ENCODE peak calls at places on chromosome 2, in five cellular contexts. U, I, X, R and C are unnamed samples.

GRCh38 chr2:54755641-54756326 is 32.3 kb downstream of the EML6 start:
- DNase-seq in R (no peak), X (no peak), I (no peak), U (no peak), C (no peak)

GRCh38 chr2:191218292-191218898 is 26.8 kb upstream of the MYO1B start:
- DNase-seq in I (no peak), R (no peak), X (peak), U (no peak), C (no peak)

GRCh38 chr2:26493631-26494030 is 15.7 kb upstream of the OTOF start:
- DNase-seq in R (no peak), X (no peak), I (no peak), U (no peak), C (no peak)

GRCh38 chr2:239328306-239329191 is 72.3 kb downstream of the HDAC4 start:
- DNase-seq in R (no peak), X (no peak), I (no peak), U (peak), C (no peak)

GRCh38 chr2:181859123-181859522 is 32.4 kb upstream of the ITPRID2 start:
- DNase-seq in I (no peak), U (no peak), R (no peak), X (no peak), C (no peak)

GRCh38 chr2:185187421-185187820 is 551.2 kb upstream of the FSIP2 start:
- DNase-seq in R (no peak), I (no peak), X (no peak), U (no peak), C (no peak)

GRCh38 chr2:167140767-167141166 is 252.5 kb downstream of the XIRP2 start:
- DNase-seq in U (no peak), X (no peak), R (no peak), I (no peak), C (no peak)

GRCh38 chr2:227812001-227812400 is 1.6 kb upstream of the CCL20 start:
- DNase-seq in R (no peak), X (no peak), I (no peak), U (no peak), C (no peak)

GRCh38 chr2:74002515-74003391 is 18.0 kb downstream of the TET3 start:
- DNase-seq in U (peak), R (peak), X (peak), I (peak), C (peak)

GRCh38 chr2:12637754-12638153 is 79.0 kb upstream of the TRIB2 start:
- DNase-seq in U (no peak), X (no peak), I (no peak), R (no peak), C (no peak)

GRCh38 chr2:128784626-128785306 is 466.1 kb upstream of the HS6ST1 start:
- DNase-seq in X (no peak), R (no peak), U (peak), I (no peak), C (no peak)

GRCh38 chr2:120543899-120544298 is 191.8 kb upstream of the GLI2 start:
- DNase-seq in R (no peak), X (no peak), I (no peak), U (no peak), C (no peak)

GRCh38 chr2:128477026-128477820 is 158.6 kb upstream of the HS6ST1 start:
- DNase-seq in U (no peak), X (no peak), I (no peak), R (no peak), C (no peak)

GRCh38 chr2:78408795-78409118 is 616.7 kb upstream of the REG3G start:
- DNase-seq in U (no peak), I (no peak), R (no peak), X (no peak), C (no peak)

GRCh38 chr2:168697668-168698121 is 104.7 kb upstream of the NOSTRIN start:
- DNase-seq in I (no peak), U (no peak), R (no peak), X (no peak), C (no peak)

GRCh38 chr2:17901246-17901645 is 22.8 kb downstream of the KCNS3 start:
- DNase-seq in I (no peak), U (no peak), X (peak), R (no peak), C (no peak)

GRCh38 chr2:134244091-134244490 is 9.8 kb upstream of the MGAT5 start:
- DNase-seq in R (no peak), X (no peak), U (no peak), I (no peak), C (no peak)

GRCh38 chr2:204885747-204886146 is 340.5 kb downstream of the PARD3B start:
- DNase-seq in U (no peak), I (no peak), X (no peak), R (no peak), C (no peak)

GRCh38 chr2:4674007-4674406 is 970.6 kb downstream of the DCDC2C start:
- DNase-seq in X (peak), R (no peak), I (no peak), U (no peak), C (no peak)